ENCODE peak calls at places on chromosomes 11 and 22, in ten cellular contexts. U is astrocyte of the spinal cord; V is SK-N-SH; E is T47D; O is activated CD4-positive, alpha-beta T cell treated with anti-CD3 and anti-CD28 coated beads, Interleukin-2, amount 50 U/mL, for 48 hours; Y is EH; P is activated CD8-positive, alpha-beta memory T cell treated with anti-CD3 and anti-CD28 coated beads for 4 hours; K is AG04450; M is stromal cell of bone marrow; S is smooth muscle cell of the brain vasculature. G is an unnamed sample.

GRCh38 chr11:98115873-98116272 is 904.9 kb upstream of the CNTN5 start:
- DNase-seq in M (no peak), Y (no peak), O (no peak), K (no peak), U (no peak), P (no peak), V (no peak), E (no peak), S (no peak), G (no peak)

GRCh38 chr22:27510024-27510423 is 291.5 kb downstream of the MN1 start:
- DNase-seq in E (no peak), O (no peak), S (no peak), U (no peak), V (no peak), M (no peak), K (no peak), Y (no peak), P (no peak), G (no peak)

GRCh38 chr22:23380230-23380573 is 199.9 kb downstream of the IGLL1 start:
- DNase-seq in O (no peak), S (no peak), U (no peak), Y (no peak), V (no peak), M (no peak), P (no peak), E (no peak), K (no peak), G (peak; percentile 7)

GRCh38 chr11:94740975-94741707 is 27.0 kb upstream of the AMOTL1 start:
- DNase-seq in O (peak; percentile 1), K (no peak), V (peak; percentile 82), U (peak; percentile 67), P (no peak), Y (peak; percentile 76), M (no peak), E (peak; percentile 65), S (no peak), G (peak; percentile 83)

GRCh38 chr11:95545116-95545875 is 244.3 kb downstream of the FAM76B start:
- DNase-seq in U (no peak), Y (no peak), O (no peak), K (no peak), S (no peak), P (no peak), E (no peak), M (no peak), V (no peak), G (no peak)

GRCh38 chr11:129259950-129260349 is 67.8 kb upstream of the ARHGAP32 start:
- DNase-seq in M (no peak), Y (no peak), U (no peak), P (no peak), K (no peak), S (no peak), V (no peak), E (no peak), O (no peak), G (no peak)

GRCh38 chr11:13861411-13861810 is 101.1 kb upstream of the SPON1 start:
- DNase-seq in U (no peak), O (no peak), P (no peak), Y (no peak), E (no peak), S (no peak), K (no peak), V (no peak), M (no peak), G (no peak)

GRCh38 chr22:50317178-50317577 is 9.6 kb downstream of the DENND6B start:
- DNase-seq in S (no peak), U (no peak), M (no peak), E (no peak), V (peak; percentile 37), P (no peak), K (no peak), O (no peak), Y (no peak), G (no peak)

GRCh38 chr11:35390737-35391682 is 28.3 kb downstream of the SLC1A2 start:
- DNase-seq in P (no peak), E (peak; percentile 96), S (no peak), O (peak; percentile 26), M (peak; percentile 67), Y (peak; percentile 75), V (no peak), U (peak; percentile 70), K (no peak), G (peak; percentile 24)

GRCh38 chr22:20264614-20265452 is 3.3 kb downstream of the RTN4R start:
- DNase-seq in S (no peak), M (no peak), Y (no peak), U (no peak), K (no peak), E (no peak), V (no peak), P (no peak), O (no peak), G (no peak)

GRCh38 chr11:68150029-68150428 is 28.8 kb upstream of the CHKA start:
- DNase-seq in S (peak; percentile 9), O (no peak), U (peak; percentile 43), K (no peak), M (no peak), V (no peak), P (no peak), E (peak; percentile 45), Y (no peak), G (no peak)

GRCh38 chr11:3907590-3907989 is 52.1 kb downstream of the STIM1 start:
- DNase-seq in S (no peak), K (no peak), E (peak; percentile 18), M (no peak), U (no peak), Y (no peak), P (no peak), V (no peak), O (no peak), G (no peak)

GRCh38 chr22:40950888-40951794 is at the start of gene RBX1:
- DNase-seq in E (peak; percentile 97), Y (peak; percentile 99), V (peak; percentile 92), M (peak; percentile 96), U (peak; percentile 99), P (peak; percentile 97), O (peak; percentile 98), K (peak; percentile 96), S (peak; percentile 96), G (peak; percentile 94)